ENCODE peak calls at places on chromosomes 5 and 9, in eight cellular contexts. E, B, L, O, Q, M, D and W are unnamed samples.

GRCh38 chr5:170126626-170127025 is 20.9 kb downstream of the FOXI1 start:
- DNase-seq in B (no peak), Q (no peak), O (no peak), E (no peak), M (no peak), D (no peak), L (no peak), W (no peak)

GRCh38 chr9:36764364-36765076 is 191.8 kb downstream of the MELK start:
- DNase-seq in D (no peak), O (no peak), E (no peak), L (no peak), M (no peak), Q (no peak), B (no peak), W (no peak)

GRCh38 chr9:107127608-107128007 is 155.5 kb upstream of the RAD23B start:
- DNase-seq in B (no peak), M (no peak), L (no peak), D (no peak), E (peak), Q (no peak), O (no peak), W (no peak)

GRCh38 chr9:137451976-137452760 is 7.0 kb downstream of the NSMF start:
- DNase-seq in L (peak), O (no peak), Q (no peak), D (no peak), E (no peak), M (peak), B (no peak), W (no peak)

GRCh38 chr9:125513634-125514413 is 193.2 kb downstream of the MAPKAP1 start:
- DNase-seq in L (no peak), B (peak), Q (no peak), D (no peak), E (peak), M (no peak), O (peak), W (peak)

GRCh38 chr9:71965403-71965802 is 54.0 kb downstream of the C9orf85 start:
- DNase-seq in E (no peak), Q (no peak), O (no peak), D (no peak), B (no peak), M (no peak), L (no peak), W (no peak)

GRCh38 chr9:79638806-79639205 is 67.0 kb downstream of the TLE4 start:
- DNase-seq in M (no peak), O (no peak), L (no peak), B (no peak), Q (no peak), E (no peak), D (no peak), W (no peak)

GRCh38 chr5:58088941-58089340 is 370.9 kb downstream of the PLK2 start:
- DNase-seq in E (no peak), M (no peak), L (no peak), Q (no peak), O (no peak), B (no peak), D (no peak), W (no peak)

GRCh38 chr9:126611188-126611587 is 2.5 kb upstream of the LMX1B start:
- DNase-seq in E (no peak), D (no peak), O (no peak), B (no peak), Q (no peak), M (no peak), L (no peak), W (no peak)

GRCh38 chr9:124860582-124861341 is 995 bp downstream of the RPL35 start:
- DNase-seq in Q (no peak), L (no peak), D (no peak), B (peak), M (no peak), O (no peak), E (no peak), W (no peak)

GRCh38 chr5:138632900-138633489 is 57.8 kb upstream of the HSPA9 start:
- DNase-seq in M (peak), L (peak), O (peak), B (peak), Q (no peak), D (peak), E (peak), W (no peak)
- TF ChIP-seq CTCF in M (peak), L (peak), O (peak), B (peak), Q (peak), D (no peak), E (peak), W (no peak)

GRCh38 chr5:74685979-74686631 is 1.1 kb downstream of the HEXB start:
- DNase-seq in O (peak), L (no peak), E (no peak), M (no peak), D (no peak), Q (no peak), B (peak), W (peak)
- H3K27ac ChIP-seq in O (peak), L (peak), E (no peak), M (peak), D (peak), Q (peak), B (no peak), W (peak)

GRCh38 chr5:37839441-37840035 is 303 bp downstream of the GDNF start:
- DNase-seq in D (peak), Q (no peak), B (peak), E (peak), M (no peak), L (no peak), O (peak), W (peak)

GRCh38 chr5:37837101-37838032 is 2.5 kb downstream of the GDNF start:
- DNase-seq in M (peak), E (peak), D (peak), Q (no peak), B (peak), O (peak), L (peak), W (peak)

GRCh38 chr5:37838933-37839341 is 904 bp downstream of the GDNF start:
- DNase-seq in E (no peak), D (no peak), O (no peak), M (no peak), Q (no peak), L (no peak), B (no peak), W (no peak)

GRCh38 chr5:37836173-37837100 is 3.4 kb downstream of the GDNF start:
- DNase-seq in Q (no peak), E (no peak), O (peak), L (no peak), M (no peak), B (peak), D (no peak), W (no peak)

DNA sequence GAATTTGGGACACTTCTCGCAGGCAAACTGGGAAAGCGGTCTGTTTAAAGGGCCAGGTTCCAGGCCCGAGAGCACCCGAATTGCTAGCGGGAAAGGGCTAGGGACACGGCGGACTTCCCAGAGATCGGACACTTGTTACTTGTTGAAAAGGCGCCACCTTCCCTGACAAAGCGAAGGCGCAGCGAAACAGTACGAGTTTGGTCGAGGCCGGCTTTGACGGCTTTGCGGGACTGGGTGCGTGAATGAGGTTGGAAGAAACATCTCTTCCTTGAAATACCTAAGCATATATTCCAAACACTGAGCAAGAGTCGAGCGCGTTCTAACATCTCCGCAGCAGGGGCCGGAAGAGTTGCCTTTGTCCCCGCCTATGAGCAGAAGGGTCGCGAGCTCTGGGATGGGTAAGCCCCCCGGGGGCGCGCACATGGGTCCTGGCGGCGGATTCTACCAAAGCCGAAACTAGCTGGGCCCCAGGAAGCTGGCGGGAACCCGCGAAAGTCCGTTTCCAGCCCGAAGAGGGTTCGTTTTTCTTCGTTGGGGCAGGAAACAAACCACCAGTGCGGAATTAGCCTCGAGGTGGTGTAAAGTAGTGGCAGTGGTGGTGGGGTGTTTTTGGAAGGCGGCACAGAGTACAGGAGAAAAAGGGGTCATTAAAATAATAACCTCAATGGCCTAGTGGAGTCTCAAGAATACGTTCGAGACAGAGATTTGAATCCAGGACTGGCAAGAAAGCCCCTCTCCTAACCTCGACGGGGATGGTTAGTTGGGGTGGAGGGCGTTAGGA is 1.5 kb downstream of the GDNF start:
- DNase-seq in B (peak), E (no peak), L (no peak), O (peak), M (no peak), Q (no peak), D (no peak), W (no peak)
- TF ChIP-seq CTCF in B (peak), E (peak), L (peak), O (no peak), M (no peak), Q (no peak), D (no peak), W (no peak)

DNA sequence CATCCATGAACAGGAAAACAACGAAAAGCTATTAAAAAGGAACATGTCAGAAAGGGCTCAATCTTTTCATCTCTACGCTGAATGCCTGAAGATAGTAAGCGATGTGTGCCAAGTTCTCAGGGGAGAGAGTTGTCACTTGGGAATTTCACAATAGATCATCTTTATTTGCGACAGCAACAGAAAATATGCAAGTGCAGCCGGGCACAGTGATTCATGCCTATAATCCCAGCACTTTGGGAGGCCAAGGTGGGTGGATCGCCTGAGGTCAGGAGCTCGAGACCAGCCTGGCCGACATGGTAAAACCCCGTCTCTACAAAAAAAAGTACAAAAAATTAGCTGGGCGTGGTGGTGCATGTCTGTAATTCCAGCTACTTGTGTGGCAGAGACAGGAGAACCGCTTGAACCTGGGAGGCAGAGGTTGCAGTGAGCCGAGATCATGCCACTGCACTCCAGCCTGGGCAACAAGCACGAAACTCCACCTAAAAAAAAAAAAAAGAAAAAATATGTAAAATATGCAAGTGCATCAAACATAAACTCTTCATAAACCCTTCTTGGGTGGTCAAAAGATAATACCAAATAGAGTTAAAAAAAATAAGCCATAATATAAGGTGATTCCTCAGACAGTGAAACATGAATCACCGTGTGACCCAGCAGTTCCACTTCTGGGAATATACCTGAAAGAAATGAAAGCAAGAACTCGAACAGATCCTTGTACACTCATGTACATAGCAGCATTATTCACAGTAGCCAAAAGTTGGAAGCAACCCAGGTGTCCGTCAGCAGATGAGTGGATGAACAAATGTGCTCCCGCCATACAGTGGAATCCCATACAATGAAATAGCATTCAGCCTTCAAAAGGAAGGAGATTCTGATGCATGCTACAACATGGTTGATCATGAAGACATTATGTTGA is 16.2 kb downstream of the SFXN1 start:
- DNase-seq in L (no peak), Q (no peak), M (no peak), B (no peak), D (no peak), O (peak), E (peak), W (no peak)
- H3K27ac ChIP-seq in L (no peak), Q (peak), M (no peak), B (no peak), D (no peak), O (no peak), E (no peak), W (peak)

GRCh38 chr5:109304323-109304722 is 105.5 kb downstream of the PJA2 start:
- DNase-seq in M (no peak), E (no peak), D (no peak), O (no peak), Q (no peak), B (no peak), L (no peak), W (no peak)
- TF ChIP-seq CTCF in M (no peak), E (no peak), D (no peak), O (no peak), Q (no peak), B (no peak), L (peak), W (no peak)

GRCh38 chr9:119005162-119005561 is 364.1 kb downstream of the BRINP1 start:
- DNase-seq in B (no peak), O (no peak), D (no peak), E (no peak), M (no peak), L (no peak), Q (no peak), W (no peak)

GRCh38 chr9:119004618-119004990 is 364.6 kb downstream of the BRINP1 start:
- DNase-seq in O (peak), D (peak), B (no peak), M (no peak), L (peak), Q (no peak), E (peak), W (no peak)

GRCh38 chr9:119003882-119004617 is 365.2 kb downstream of the BRINP1 start:
- DNase-seq in D (no peak), E (no peak), B (no peak), Q (no peak), M (no peak), L (no peak), O (no peak), W (no peak)

DNA sequence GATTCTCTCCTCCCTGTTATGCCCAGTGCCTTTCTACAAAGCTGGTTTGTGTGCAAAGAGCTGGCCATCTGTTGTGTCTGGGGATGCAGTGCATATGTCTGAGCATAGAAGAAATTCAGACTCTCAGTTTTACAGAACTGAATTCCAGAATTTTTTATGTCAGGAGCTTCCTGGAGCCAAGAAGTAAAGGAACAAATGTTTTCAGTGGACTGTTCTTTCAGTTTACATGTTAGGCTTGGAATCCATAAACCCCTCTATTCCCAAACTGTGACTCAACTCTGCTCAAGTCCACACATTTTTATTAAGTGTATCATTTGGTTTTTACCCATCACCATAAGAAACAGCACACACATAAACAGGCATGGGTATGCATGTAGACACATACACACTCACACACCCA is 366.0 kb downstream of the BRINP1 start:
- DNase-seq in O (no peak), D (no peak), L (no peak), M (no peak), E (no peak), B (no peak), Q (no peak), W (no peak)
- H3K27ac ChIP-seq in O (no peak), D (peak), L (peak), M (no peak), E (no peak), B (no peak), Q (no peak), W (no peak)